ENCODE peak calls at places on chromosomes 1 and 21, in five cellular contexts. One of them, this sample, is unnamed.

GRCh38 chr1:225825606-225826005 is 15.7 kb downstream of the EPHX1 start:
- DNase-seq in GM12865: no peak
- DNase-seq in lung: no peak
- DNase-seq in tibial nerve: no peak
- DNase-seq in HT1080: no peak
- DNase-seq in this sample: no peak

GRCh38 chr1:15245593-15246325 is 1.3 kb upstream of the FHAD1 start:
- DNase-seq in GM12865: no peak
- DNase-seq in lung: no peak
- DNase-seq in tibial nerve: no peak
- DNase-seq in HT1080: no peak
- DNase-seq in this sample: no peak

GRCh38 chr1:235597867-235598553 is 51.6 kb downstream of the GNG4 start:
- DNase-seq in GM12865: no peak
- DNase-seq in lung: no peak
- DNase-seq in tibial nerve: no peak
- DNase-seq in HT1080: peak; percentile 53
- DNase-seq in this sample: no peak

GRCh38 chr1:181255270-181255929 is 166.9 kb downstream of the IER5 start:
- DNase-seq in GM12865: no peak
- DNase-seq in lung: no peak
- DNase-seq in tibial nerve: no peak
- DNase-seq in HT1080: peak; percentile 97
- DNase-seq in this sample: no peak

GRCh38 chr1:117663156-117663902 is 57.5 kb downstream of the TENT5C start:
- DNase-seq in GM12865: no peak
- DNase-seq in lung: no peak
- DNase-seq in tibial nerve: no peak
- DNase-seq in HT1080: no peak
- DNase-seq in this sample: no peak

GRCh38 chr1:28208818-28209441 is 23.9 kb downstream of the DNAJC8 start:
- DNase-seq in GM12865: peak; percentile 82
- DNase-seq in lung: peak; percentile 52
- DNase-seq in tibial nerve: peak; percentile 48
- DNase-seq in HT1080: peak; percentile 64
- DNase-seq in this sample: peak; percentile 29

GRCh38 chr21:33478858-33479678 is 706 bp downstream of the TMEM50B start:
- DNase-seq in GM12865: peak; percentile 67
- DNase-seq in lung: peak; percentile 45
- DNase-seq in tibial nerve: no peak
- DNase-seq in HT1080: no peak
- DNase-seq in this sample: peak; percentile 53

GRCh38 chr1:37862330-37862729 is 2.9 kb upstream of the MTF1 start:
- DNase-seq in GM12865: no peak
- DNase-seq in lung: no peak
- DNase-seq in tibial nerve: no peak
- DNase-seq in HT1080: peak; percentile 44
- DNase-seq in this sample: no peak

GRCh38 chr1:159920651-159921050 is 4.7 kb downstream of the TAGLN2 start:
- DNase-seq in GM12865: no peak
- DNase-seq in lung: no peak
- DNase-seq in tibial nerve: no peak
- DNase-seq in HT1080: no peak
- DNase-seq in this sample: no peak

GRCh38 chr1:26602378-26602959 is 72.9 kb downstream of the RPS6KA1 start:
- DNase-seq in GM12865: peak; percentile 77
- DNase-seq in lung: no peak
- DNase-seq in tibial nerve: peak; percentile 96
- DNase-seq in HT1080: peak; percentile 58
- DNase-seq in this sample: peak; percentile 40

GRCh38 chr21:39660596-39660995 is 47.9 kb downstream of the B3GALT5 start:
- DNase-seq in GM12865: no peak
- DNase-seq in lung: no peak
- DNase-seq in tibial nerve: peak; percentile 14
- DNase-seq in HT1080: peak; percentile 81
- DNase-seq in this sample: no peak

GRCh38 chr1:58931024-58931423 is 147.2 kb upstream of the JUN start:
- DNase-seq in GM12865: no peak
- DNase-seq in lung: no peak
- DNase-seq in tibial nerve: no peak
- DNase-seq in HT1080: no peak
- DNase-seq in this sample: no peak

GRCh38 chr1:42379794-42380616 is 587 bp upstream of the RIMKLA start:
- DNase-seq in GM12865: no peak
- DNase-seq in lung: no peak
- DNase-seq in tibial nerve: no peak
- DNase-seq in HT1080: peak; percentile 15
- DNase-seq in this sample: no peak

GRCh38 chr21:39392981-39393380 is 44.1 kb upstream of the HMGN1 start:
- DNase-seq in GM12865: no peak
- DNase-seq in lung: no peak
- DNase-seq in tibial nerve: no peak
- DNase-seq in HT1080: no peak
- DNase-seq in this sample: no peak

GRCh38 chr21:38171723-38172344 is 85.0 kb upstream of the KCNJ15 start:
- DNase-seq in GM12865: no peak
- DNase-seq in lung: no peak
- DNase-seq in tibial nerve: no peak
- DNase-seq in HT1080: peak; percentile 90
- DNase-seq in this sample: no peak

GRCh38 chr1:41613646-41614592 is 129.4 kb upstream of the EDN2 start:
- DNase-seq in GM12865: no peak
- DNase-seq in lung: no peak
- DNase-seq in tibial nerve: no peak
- DNase-seq in HT1080: no peak
- DNase-seq in this sample: no peak

GRCh38 chr1:111318483-111319000 is 27.9 kb downstream of the CHIA start:
- DNase-seq in GM12865: no peak
- DNase-seq in lung: no peak
- DNase-seq in tibial nerve: no peak
- DNase-seq in HT1080: no peak
- DNase-seq in this sample: no peak

This sample was measured in CD8-positive, alpha-beta T cell.